ENCODE peak calls at places on chromosome 22, in four cellular contexts. E, H, V and I are unnamed samples.

GRCh38 chr22:45889093-45889538 is 87.8 kb downstream of the WNT7B start:
- DNase-seq in E (no peak), H (no peak), V (no peak), I (no peak)

GRCh38 chr22:45962431-45962712 is 14.6 kb downstream of the WNT7B start:
- DNase-seq in E (no peak), H (no peak), V (no peak), I (no peak)

GRCh38 chr22:27919943-27920755 is 1.1 kb upstream of the PITPNB start:
- DNase-seq in E (no peak), H (peak; percentile 59), V (peak; percentile 55), I (peak; percentile 25)

GRCh38 chr22:50676661-50677492 is 4.3 kb downstream of the SHANK3 start:
- DNase-seq in E (no peak), H (no peak), V (no peak), I (peak; percentile 10)

GRCh38 chr22:45777046-45777851 is 105.6 kb downstream of the ATXN10 start:
- DNase-seq in E (no peak), H (peak; percentile 81), V (no peak), I (no peak)

GRCh38 chr22:21972293-21972779 is 10.3 kb downstream of the TOP3B start:
- DNase-seq in E (no peak), H (peak; percentile 14), V (peak; percentile 22), I (peak; percentile 88)

GRCh38 chr22:18056802-18057474 is 20.9 kb upstream of the PEX26 start:
- DNase-seq in E (peak; percentile 56), H (no peak), V (no peak), I (no peak)

GRCh38 chr22:27453688-27454087 is 347.9 kb downstream of the MN1 start:
- DNase-seq in E (no peak), H (no peak), V (no peak), I (no peak)

GRCh38 chr22:37609240-37610152 is 862 bp downstream of the GGA1 start:
- DNase-seq in E (no peak), H (no peak), V (no peak), I (peak; percentile 71)
- TF ChIP-seq PBX3 in E (no peak), H (no peak), V (no peak), I (no peak)

DNA sequence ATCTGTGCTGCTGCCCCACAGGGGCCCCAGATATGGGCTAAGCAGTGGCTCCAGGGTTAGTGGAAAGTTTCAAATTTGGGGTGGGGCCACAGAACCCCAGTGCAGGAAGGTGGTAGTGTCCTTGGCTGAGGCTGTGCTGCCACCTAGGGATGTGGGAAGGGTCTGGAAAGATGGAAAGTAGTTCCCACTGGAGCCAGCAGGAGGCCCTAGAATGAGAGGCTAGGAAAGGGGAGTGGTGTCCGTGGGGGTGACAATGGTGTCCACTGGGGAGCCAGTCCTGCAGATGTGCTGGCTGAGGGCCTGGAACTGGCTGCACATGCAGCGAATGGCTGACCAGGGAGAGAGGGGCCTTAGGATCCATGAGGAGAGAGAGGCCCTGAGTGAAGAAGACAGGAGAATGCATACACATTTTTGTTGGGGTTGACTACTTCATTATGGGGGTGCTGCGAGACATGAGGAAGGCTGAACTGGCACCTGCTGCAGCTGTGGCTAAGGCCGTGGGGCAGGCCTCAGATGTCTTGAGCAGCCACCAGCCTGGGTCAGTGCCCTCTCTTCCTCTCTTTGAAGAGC is 21.1 kb downstream of the RFPL3 start:
- DNase-seq in E (no peak), H (peak; percentile 56), V (peak; percentile 51), I (peak; percentile 80)
- TF ChIP-seq PBX3 in E (no peak), H (no peak), V (no peak), I (no peak)

DNA sequence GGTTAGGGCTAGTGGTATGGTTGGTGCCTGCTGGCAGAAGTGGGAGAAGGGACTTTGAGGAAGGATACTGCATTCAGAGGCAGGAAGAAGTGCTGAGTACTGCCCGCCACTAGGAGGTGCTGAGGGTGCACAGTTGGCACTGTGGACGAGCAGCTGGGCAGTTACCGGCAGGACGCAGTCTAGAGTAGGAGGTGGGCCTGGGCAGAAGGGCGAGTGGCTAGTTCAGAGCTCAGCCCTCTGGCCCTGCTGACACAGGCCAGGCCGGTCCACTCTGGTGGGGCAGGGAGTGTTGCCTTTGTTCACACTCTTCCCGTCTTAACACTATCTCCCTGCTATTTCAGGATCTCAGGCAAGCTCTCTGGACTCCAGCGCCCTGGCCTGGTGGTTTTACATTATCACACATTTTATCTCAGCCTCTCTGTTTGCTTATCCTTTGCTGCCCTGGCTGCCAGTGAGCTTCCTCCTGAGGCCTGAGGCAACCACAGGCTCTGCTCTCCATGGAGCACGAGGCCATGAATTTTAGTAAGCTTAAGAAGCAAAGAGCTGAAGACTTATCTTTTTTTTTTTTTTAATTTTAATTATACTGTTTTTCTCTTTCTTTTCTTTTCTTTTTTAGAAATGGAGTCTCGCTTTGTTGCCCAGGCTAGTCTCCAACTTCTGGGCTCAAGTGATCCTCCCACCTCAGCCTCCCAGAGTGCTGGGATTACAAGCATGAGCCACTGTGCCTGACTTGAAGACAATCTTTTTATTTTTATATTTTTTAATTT is 26.9 kb downstream of the SNAP29 start:
- DNase-seq in E (no peak), H (peak; percentile 85), V (peak; percentile 85), I (peak; percentile 84)
- TF ChIP-seq PBX3 in E (no peak), H (no peak), V (no peak), I (no peak)

GRCh38 chr22:29369460-29369859 is 18.9 kb downstream of the AP1B1 start:
- DNase-seq in E (no peak), H (no peak), V (no peak), I (no peak)
- TF ChIP-seq PBX3 in E (no peak), H (no peak), V (no peak), I (no peak)

DNA sequence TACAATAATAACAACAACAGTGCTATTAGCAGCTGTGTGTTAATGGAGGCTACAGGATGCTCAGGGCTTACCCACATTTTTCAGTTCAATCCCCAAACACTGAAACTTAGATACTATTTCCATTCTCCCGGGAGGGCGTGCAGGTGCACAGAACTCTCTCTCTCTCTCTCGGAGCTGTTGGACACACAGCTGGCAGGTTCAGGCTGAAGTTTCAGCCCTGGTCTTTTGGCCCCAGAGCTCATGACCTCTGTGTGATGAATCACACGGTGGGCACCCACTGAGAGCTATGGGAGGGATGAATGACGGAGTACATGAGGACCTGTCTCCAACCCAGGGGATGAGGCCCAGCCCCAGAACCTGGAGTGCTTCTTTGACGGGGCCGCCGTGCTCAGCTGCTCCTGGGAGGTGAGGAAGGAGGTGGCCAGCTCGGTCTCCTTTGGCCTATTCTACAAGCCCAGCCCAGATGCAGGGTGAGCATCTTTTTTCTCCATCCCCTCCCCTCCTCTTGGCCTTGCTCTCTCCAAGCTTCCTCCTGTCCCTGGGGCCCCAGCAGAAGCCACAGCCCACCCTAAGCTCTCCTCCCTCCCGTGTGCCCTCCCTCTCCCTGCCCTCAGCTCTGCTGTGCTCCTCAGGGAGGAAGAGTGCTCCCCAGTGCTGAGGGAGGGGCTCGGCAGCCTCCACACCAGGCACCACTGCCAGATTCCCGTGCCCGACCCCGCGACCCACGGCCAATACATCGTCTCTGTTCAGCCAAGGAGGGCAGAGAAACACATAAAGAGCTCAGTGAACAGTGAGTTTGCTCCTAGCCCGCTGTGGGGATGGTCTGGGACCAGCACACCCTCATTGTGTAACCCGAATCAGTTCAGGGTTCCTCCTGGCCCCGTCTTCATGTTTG is 16.9 kb downstream of the CSF2RB start:
- DNase-seq in E (no peak), H (no peak), V (no peak), I (no peak)
- TF ChIP-seq PBX3 in E (no peak), H (no peak), V (no peak), I (no peak)

DNA sequence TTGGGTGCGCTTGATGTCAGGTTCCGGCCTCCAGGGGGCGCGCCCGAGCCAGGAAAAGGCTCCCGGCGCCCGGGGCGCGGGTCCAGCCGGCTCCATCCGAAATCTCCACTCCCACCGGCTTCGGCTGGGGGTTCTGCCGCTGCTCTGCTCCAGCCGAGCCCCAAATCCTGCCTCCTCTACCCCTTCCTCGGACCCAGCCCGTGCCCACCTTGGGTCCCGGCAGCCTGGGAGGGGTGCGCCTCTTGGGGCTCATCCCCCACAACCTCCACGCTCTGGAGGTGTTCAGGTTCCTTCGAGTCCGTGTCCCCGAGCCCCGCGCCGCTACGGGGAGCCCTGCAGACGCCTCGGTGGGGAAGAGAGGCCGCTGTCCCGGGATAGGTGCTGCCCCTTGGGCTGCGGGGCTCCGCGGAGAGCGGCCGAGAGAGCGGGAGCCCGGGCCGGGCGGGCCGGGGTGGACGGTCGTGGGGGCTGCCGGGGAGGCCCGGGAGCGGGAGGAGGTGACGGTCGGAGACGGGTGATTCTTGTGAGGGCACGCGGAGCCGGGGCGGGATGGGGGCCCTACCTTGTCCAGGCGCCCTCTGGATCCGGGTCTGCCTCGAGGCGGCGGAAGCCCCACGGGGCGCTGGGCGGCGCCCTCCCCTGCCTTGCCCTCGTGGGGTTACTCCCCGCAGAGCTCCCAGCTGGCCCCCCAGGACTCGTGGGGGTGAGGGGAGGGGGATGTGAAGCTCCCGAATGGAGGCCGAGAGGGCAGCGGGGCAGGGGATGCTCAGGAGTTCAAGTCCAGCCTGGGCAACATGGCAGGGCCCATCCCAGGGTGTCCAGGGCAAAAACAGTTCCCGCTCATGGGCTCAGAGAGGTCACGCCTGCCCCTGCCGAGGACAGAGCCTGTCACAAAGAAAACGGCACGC is 13.2 kb upstream of the CYB5R3 start:
- DNase-seq in E (no peak), H (peak; percentile 68), V (no peak), I (peak; percentile 88)
- TF ChIP-seq PBX3 in E (no peak), H (no peak), V (no peak), I (no peak)

DNA sequence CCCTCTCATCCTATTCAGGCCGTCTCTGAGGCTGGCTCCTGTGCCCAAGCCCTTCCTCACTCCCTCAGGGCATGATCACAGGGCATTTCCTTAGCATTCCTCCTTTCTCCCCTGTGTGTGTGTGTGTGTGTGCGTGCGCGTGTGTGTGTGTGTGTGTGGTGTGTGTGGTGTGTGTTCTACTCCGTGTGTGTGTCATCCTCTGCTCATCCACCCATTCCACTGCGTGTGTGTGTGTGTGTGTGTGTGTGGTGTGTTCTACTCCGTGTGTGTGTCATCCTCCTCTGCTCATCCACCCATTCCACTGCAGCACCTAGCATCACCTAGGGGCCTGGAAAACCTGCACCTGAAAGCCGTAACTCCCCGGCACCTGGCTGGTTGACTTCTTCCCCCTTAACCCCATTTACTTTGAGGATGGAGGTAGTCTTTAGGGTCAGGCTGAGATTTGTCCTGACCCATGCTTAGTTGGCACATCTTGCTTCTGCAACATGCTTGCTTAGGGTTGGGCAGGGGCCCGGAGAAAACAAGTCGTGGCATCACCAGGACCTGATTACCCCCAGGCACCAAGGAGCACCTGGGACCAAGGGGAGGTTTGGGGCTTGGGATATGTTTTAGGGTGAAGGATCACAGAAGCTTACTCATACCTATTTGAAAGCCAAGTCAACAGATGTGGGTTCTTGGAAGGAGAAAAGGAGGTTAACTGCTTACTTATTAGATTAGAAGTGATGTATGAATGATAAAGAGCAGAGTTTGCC is 18.8 kb downstream of the TIMP3 start:
- DNase-seq in E (no peak), H (no peak), V (no peak), I (no peak)
- TF ChIP-seq PBX3 in E (no peak), H (no peak), V (no peak), I (no peak)

DNA sequence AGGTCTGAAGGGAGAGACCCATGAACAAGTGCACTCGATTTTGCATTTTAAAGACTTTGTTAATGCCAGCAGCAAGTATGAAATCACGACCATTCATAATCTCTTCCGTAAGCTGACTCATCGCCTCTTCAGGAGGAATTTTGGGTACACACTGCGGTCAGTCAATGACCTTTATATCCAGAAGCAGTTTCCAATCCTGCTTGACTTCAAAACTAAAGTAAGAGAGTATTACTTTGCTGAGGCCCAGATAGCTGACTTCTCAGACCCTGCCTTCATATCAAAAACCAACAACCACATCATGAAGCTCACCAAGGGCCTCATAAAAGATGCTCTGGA is 5.9 kb downstream of the SERPIND1 start:
- DNase-seq in E (no peak), H (no peak), V (no peak), I (no peak)
- TF ChIP-seq PBX3 in E (no peak), H (no peak), V (no peak), I (no peak)